ENCODE peak calls at places on chromosomes 5 and 9, in eight cellular contexts. S, Y, E, L, O, N, P and R are unnamed samples.
A peak's percentile ranks its signal among the peaks of the same experiment; 100 is the strongest.

GRCh38 chr9:136024696-136025316 is 63.6 kb upstream of the UBAC1 start:
- DNase-seq in E (no peak), S (no peak), P (no peak), Y (no peak), L (no peak), O (no peak), N (no peak), R (no peak)

GRCh38 chr5:66558562-66558961 is 37.6 kb upstream of the MAST4 start:
- DNase-seq in O (no peak), P (no peak), E (no peak), N (no peak), L (no peak), Y (no peak), S (no peak), R (no peak)

GRCh38 chr9:4086119-4087088 is 213.5 kb downstream of the GLIS3 start:
- DNase-seq in N (no peak), S (no peak), L (no peak), O (peak; percentile 69), E (no peak), P (peak; percentile 51), Y (no peak), R (no peak)

GRCh38 chr5:149210229-149210628 is 61.4 kb upstream of the AFAP1L1 start:
- DNase-seq in P (no peak), O (peak; percentile 35), N (peak; percentile 86), L (no peak), Y (no peak), E (peak; percentile 69), S (no peak), R (no peak)

GRCh38 chr5:55865831-55866230 is 14.7 kb downstream of the IL31RA start:
- DNase-seq in P (no peak), S (no peak), L (no peak), E (peak; percentile 32), N (no peak), Y (no peak), O (peak; percentile 58), R (no peak)

GRCh38 chr5:140224658-140225057 is 49.7 kb downstream of the CYSTM1 start:
- DNase-seq in P (no peak), O (no peak), N (no peak), E (no peak), S (no peak), Y (no peak), L (no peak), R (no peak)

GRCh38 chr5:43429016-43429415 is 16.8 kb upstream of the CCL28 start:
- DNase-seq in S (no peak), P (no peak), O (no peak), N (no peak), L (no peak), E (no peak), Y (no peak), R (no peak)

GRCh38 chr9:109728696-109729300 is 51.2 kb upstream of the PALM2AKAP2 start:
- DNase-seq in N (no peak), O (no peak), L (no peak), P (no peak), Y (no peak), E (no peak), S (no peak), R (no peak)

GRCh38 chr9:95024097-95024671 is 293.3 kb downstream of the FANCC start:
- DNase-seq in N (no peak), Y (no peak), E (no peak), S (no peak), L (no peak), O (no peak), P (peak; percentile 41), R (no peak)

GRCh38 chr5:161278739-161279660 is 267.5 kb downstream of the GABRB2 start:
- DNase-seq in N (no peak), O (no peak), S (no peak), Y (no peak), L (no peak), E (no peak), P (no peak), R (no peak)

GRCh38 chr9:122186301-122186700 is 26.6 kb downstream of the MORN5 start:
- DNase-seq in L (no peak), E (no peak), Y (no peak), N (no peak), S (no peak), O (no peak), P (no peak), R (no peak)

GRCh38 chr9:112299514-112299913 is 33.9 kb downstream of the PTBP3 start:
- DNase-seq in S (no peak), L (no peak), Y (no peak), N (no peak), O (peak; percentile 79), P (no peak), E (no peak), R (no peak)

GRCh38 chr5:41722359-41722950 is 147.8 kb downstream of the OXCT1 start:
- DNase-seq in N (no peak), L (no peak), S (no peak), Y (no peak), P (no peak), O (peak; percentile 23), E (no peak), R (no peak)

GRCh38 chr9:107243757-107244156 is 39.3 kb upstream of the RAD23B start:
- DNase-seq in S (no peak), N (peak; percentile 86), E (peak; percentile 79), Y (no peak), O (peak; percentile 42), P (no peak), L (no peak), R (no peak)

GRCh38 chr9:89065921-89066320 is 74.7 kb downstream of the S1PR3 start:
- DNase-seq in E (no peak), N (no peak), O (no peak), S (no peak), P (no peak), L (no peak), Y (no peak), R (no peak)

GRCh38 chr5:73997936-73998335 is 371.9 kb downstream of the ARHGEF28 start:
- DNase-seq in N (no peak), E (no peak), L (no peak), O (peak; percentile 20), Y (no peak), P (no peak), S (no peak), R (no peak)

GRCh38 chr5:140641716-140642115 is 2.5 kb downstream of the TMCO6 start:
- DNase-seq in Y (no peak), E (no peak), O (no peak), N (no peak), P (no peak), L (no peak), S (no peak), R (no peak)

GRCh38 chr9:91777437-91777836 is 172.6 kb downstream of the ROR2 start:
- DNase-seq in Y (no peak), E (peak; percentile 56), S (no peak), N (no peak), P (no peak), O (peak; percentile 86), L (no peak), R (no peak)